ENCODE peak calls at places on chromosomes 3 and 15, in seven cellular contexts. Z, T, M, J, F, H and U are unnamed samples.

GRCh38 chr3:120706950-120707349 is 24.9 kb upstream of the HGD start:
- DNase-seq in Z (no peak), T (no peak), M (no peak), J (no peak), F (no peak), H (no peak), U (no peak)

GRCh38 chr3:181454451-181455027 is 257.2 kb upstream of the SOX2 start:
- DNase-seq in Z (no peak), T (no peak), M (no peak), J (no peak), F (peak; percentile 8), H (no peak), U (no peak)

GRCh38 chr15:26453914-26454313 is 319.0 kb downstream of the GABRB3 start:
- DNase-seq in Z (peak; percentile 80), T (no peak), M (no peak), J (no peak), F (no peak), H (no peak), U (peak; percentile 36)

GRCh38 chr3:169430687-169431404 is 232.7 kb downstream of the MECOM start:
- DNase-seq in Z (no peak), T (no peak), M (peak; percentile 41), J (no peak), F (no peak), H (no peak), U (no peak)

GRCh38 chr15:25691544-25692430 is 171.3 kb downstream of the ATP10A start:
- DNase-seq in Z (peak; percentile 56), T (no peak), M (no peak), J (no peak), F (peak; percentile 51), H (no peak), U (no peak)

GRCh38 chr3:49238274-49239127 is 38.5 kb downstream of the C3orf62 start:
- DNase-seq in Z (no peak), T (no peak), M (peak; percentile 94), J (peak; percentile 27), F (no peak), H (no peak), U (peak; percentile 86)

GRCh38 chr3:72888546-72889309 is 882 bp downstream of the GXYLT2 start:
- DNase-seq in Z (peak; percentile 57), T (no peak), M (peak; percentile 51), J (no peak), F (peak; percentile 44), H (no peak), U (peak; percentile 91)

GRCh38 chr3:141360888-141361598 is 7.3 kb upstream of the ZBTB38 start:
- DNase-seq in Z (peak; percentile 52), T (no peak), M (peak; percentile 42), J (no peak), F (peak; percentile 73), H (peak; percentile 87), U (peak; percentile 69)

GRCh38 chr15:83559310-83559966 is 94.5 kb upstream of the ADAMTSL3 start:
- DNase-seq in Z (peak; percentile 89), T (peak; percentile 25), M (peak; percentile 85), J (peak; percentile 64), F (peak; percentile 82), H (peak; percentile 21), U (peak; percentile 62)

GRCh38 chr3:99920530-99921376 is 103.1 kb downstream of the CMSS1 start:
- DNase-seq in Z (peak; percentile 83), T (no peak), M (peak; percentile 58), J (no peak), F (peak; percentile 92), H (no peak), U (no peak)

GRCh38 chr3:172313671-172314070 is 134.6 kb downstream of the GHSR start:
- DNase-seq in Z (no peak), T (no peak), M (no peak), J (no peak), F (no peak), H (no peak), U (no peak)

GRCh38 chr3:98402507-98402906 is 12.0 kb downstream of the OR5K3 start:
- DNase-seq in Z (no peak), T (no peak), M (no peak), J (no peak), F (no peak), H (no peak), U (no peak)

GRCh38 chr3:124131158-124132115 is 139.5 kb upstream of the ROPN1 start:
- DNase-seq in Z (no peak), T (no peak), M (peak; percentile 11), J (no peak), F (no peak), H (no peak), U (no peak)

GRCh38 chr3:69784854-69785523 is 45.7 kb downstream of the MITF start:
- DNase-seq in Z (no peak), T (no peak), M (no peak), J (no peak), F (no peak), H (no peak), U (peak; percentile 7)

GRCh38 chr3:32725721-32726120 is 40.7 kb downstream of the CNOT10 start:
- DNase-seq in Z (no peak), T (no peak), M (no peak), J (no peak), F (no peak), H (no peak), U (no peak)

GRCh38 chr3:158539414-158540014 is 31.5 kb upstream of the MLF1 start:
- DNase-seq in Z (peak; percentile 58), T (peak; percentile 7), M (peak; percentile 63), J (no peak), F (peak; percentile 80), H (no peak), U (peak; percentile 5)

GRCh38 chr3:50160561-50160983 is 5.4 kb downstream of the SEMA3F start:
- DNase-seq in Z (peak; percentile 78), T (no peak), M (no peak), J (no peak), F (peak; percentile 56), H (no peak), U (no peak)

GRCh38 chr15:26945046-26945445 is 25.9 kb upstream of the GABRG3 start:
- DNase-seq in Z (no peak), T (no peak), M (no peak), J (no peak), F (no peak), H (no peak), U (peak; percentile 15)

GRCh38 chr3:114418107-114418506 is 124.3 kb downstream of the TIGIT start:
- DNase-seq in Z (no peak), T (no peak), M (no peak), J (no peak), F (no peak), H (no peak), U (no peak)

GRCh38 chr3:141913150-141913811 is 36.8 kb downstream of the ATP1B3 start:
- DNase-seq in Z (peak; percentile 58), T (peak; percentile 47), M (peak; percentile 75), J (no peak), F (peak; percentile 84), H (no peak), U (no peak)

GRCh38 chr3:9396301-9396631 is 1.1 kb upstream of the SETD5 start:
- DNase-seq in Z (peak; percentile 96), T (no peak), M (peak; percentile 96), J (peak; percentile 90), F (peak; percentile 95), H (peak; percentile 89), U (peak; percentile 97)

GRCh38 chr15:36331531-36332275 is 247.7 kb upstream of the CDIN1 start:
- DNase-seq in Z (no peak), T (no peak), M (no peak), J (no peak), F (no peak), H (no peak), U (no peak)

GRCh38 chr15:60660290-60661051 is 181.5 kb upstream of the ICE2 start:
- DNase-seq in Z (no peak), T (no peak), M (no peak), J (peak; percentile 30), F (peak; percentile 12), H (peak; percentile 37), U (no peak)

GRCh38 chr3:73808862-73809509 is 184.2 kb upstream of the PDZRN3 start:
- DNase-seq in Z (no peak), T (no peak), M (no peak), J (no peak), F (no peak), H (no peak), U (no peak)

GRCh38 chr3:195697582-195698324 is 23.0 kb upstream of the MUC20 start:
- DNase-seq in Z (peak; percentile 76), T (no peak), M (no peak), J (no peak), F (no peak), H (peak; percentile 40), U (peak; percentile 76)

GRCh38 chr3:42683875-42684593 is 1.3 kb upstream of the KLHL40 start:
- DNase-seq in Z (no peak), T (no peak), M (no peak), J (peak; percentile 69), F (no peak), H (peak; percentile 77), U (peak; percentile 56)

GRCh38 chr3:165382672-165383071 is 186.5 kb upstream of the SLITRK3 start:
- DNase-seq in Z (no peak), T (no peak), M (no peak), J (no peak), F (no peak), H (no peak), U (no peak)